ENCODE peak calls at places on chromosomes 12 and 14, in six cellular contexts. G, U, T, X, N and K are unnamed samples.

GRCh38 chr12:129069886-129070285 is 216.6 kb downstream of the GLT1D1 start:
- DNase-seq in G (no peak), U (no peak), T (no peak), X (no peak), N (no peak), K (no peak)

GRCh38 chr12:112198120-112198733 is 72.9 kb downstream of the TRAFD1 start:
- DNase-seq in G (peak), U (peak), T (no peak), X (peak), N (no peak), K (no peak)

GRCh38 chr14:69043598-69044267 is 64.6 kb upstream of the ACTN1 start:
- DNase-seq in G (peak), U (peak), T (no peak), X (peak), N (no peak), K (peak)

GRCh38 chr14:61512026-61512425 is 183.3 kb upstream of the HIF1A start:
- DNase-seq in G (no peak), U (peak), T (no peak), X (no peak), N (no peak), K (no peak)

GRCh38 chr12:132395908-132396305 is 66.5 kb upstream of the GALNT9 start:
- DNase-seq in G (no peak), U (no peak), T (no peak), X (no peak), N (peak), K (no peak)

GRCh38 chr12:103397536-103397935 is 98.2 kb downstream of the C12orf42 start:
- DNase-seq in G (no peak), U (peak), T (no peak), X (no peak), N (no peak), K (no peak)

GRCh38 chr14:64708148-64709004 is 4.2 kb downstream of the PLEKHG3 start:
- DNase-seq in G (peak), U (peak), T (no peak), X (peak), N (no peak), K (peak)

GRCh38 chr14:38524636-38525403 is 268.9 kb upstream of the CLEC14A start:
- DNase-seq in G (no peak), U (no peak), T (no peak), X (no peak), N (no peak), K (no peak)

GRCh38 chr12:88153959-88154358 is 11.9 kb downstream of the TMTC3 start:
- DNase-seq in G (no peak), U (peak), T (no peak), X (peak), N (no peak), K (no peak)

GRCh38 chr12:18895946-18896345 is 158.0 kb downstream of the CAPZA3 start:
- DNase-seq in G (no peak), U (no peak), T (no peak), X (no peak), N (peak), K (no peak)

GRCh38 chr12:131559517-131560516 is 151.1 kb upstream of the SFSWAP start:
- DNase-seq in G (no peak), U (no peak), T (no peak), X (no peak), N (no peak), K (peak)

GRCh38 chr14:73739899-73740685 is 25.9 kb upstream of the PNMA1 start:
- DNase-seq in G (no peak), U (no peak), T (no peak), X (no peak), N (no peak), K (no peak)

GRCh38 chr12:8609061-8609570 is 3.5 kb downstream of the AICDA start:
- DNase-seq in G (peak), U (peak), T (no peak), X (peak), N (no peak), K (no peak)

GRCh38 chr12:104747330-104747729 is 210.8 kb downstream of the SLC41A2 start:
- DNase-seq in G (no peak), U (no peak), T (no peak), X (no peak), N (no peak), K (no peak)

GRCh38 chr12:1592444-1593231 is 1.7 kb downstream of the FBXL14 start:
- DNase-seq in G (peak), U (peak), T (no peak), X (peak), N (peak), K (no peak)

GRCh38 chr12:2691340-2692111 is 103.2 kb upstream of the FKBP4 start:
- DNase-seq in G (no peak), U (peak), T (no peak), X (no peak), N (no peak), K (no peak)

GRCh38 chr14:103618999-103619398 is 10.0 kb upstream of the KLC1 start:
- DNase-seq in G (no peak), U (peak), T (no peak), X (peak), N (no peak), K (no peak)

GRCh38 chr12:132157733-132158409 is 13.6 kb downstream of the NOC4L start:
- DNase-seq in G (no peak), U (no peak), T (no peak), X (no peak), N (no peak), K (no peak)

GRCh38 chr14:29716150-29716549 is 211.5 kb downstream of the PRKD1 start:
- DNase-seq in G (peak), U (no peak), T (no peak), X (peak), N (no peak), K (no peak)

GRCh38 chr14:103616635-103617300 is 12.2 kb upstream of the KLC1 start:
- DNase-seq in G (no peak), U (no peak), T (no peak), X (no peak), N (no peak), K (no peak)

GRCh38 chr12:109726511-109727038 is 12.9 kb downstream of the FAM222A start:
- DNase-seq in G (peak), U (no peak), T (no peak), X (no peak), N (peak), K (no peak)

GRCh38 chr12:107536613-107537012 is 149.0 kb upstream of the PWP1 start:
- DNase-seq in G (no peak), U (no peak), T (no peak), X (peak), N (no peak), K (no peak)

DNA sequence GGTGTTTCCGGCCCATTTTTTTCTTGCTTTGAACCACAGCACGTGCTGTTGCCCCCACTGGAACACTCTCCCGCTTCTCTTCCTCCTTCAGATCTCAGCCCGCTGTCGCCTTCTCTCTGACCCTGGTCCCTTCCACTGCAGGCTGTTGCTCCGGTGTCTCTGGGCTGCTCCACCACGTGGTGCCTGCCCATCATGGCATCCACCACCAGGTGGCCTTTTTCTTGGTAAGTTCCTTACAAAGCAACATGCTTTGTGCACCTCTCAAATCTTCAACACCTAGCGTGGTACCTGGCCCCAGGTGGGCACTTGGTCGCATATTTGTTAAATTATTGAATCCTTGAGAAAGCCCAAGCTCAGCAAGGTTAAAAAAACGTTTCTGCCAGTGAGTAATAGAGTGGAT is 19.1 kb downstream of the TUNAR start:
- DNase-seq in G (no peak), U (no peak), T (no peak), X (no peak), N (no peak), K (no peak)
- TF ChIP-seq CTCF in G (no peak), U (peak), T (no peak), X (peak), N (peak), K (no peak)

GRCh38 chr14:21103710-21104447 is 3.0 kb downstream of the TMEM253 start:
- DNase-seq in G (peak), U (peak), T (peak), X (peak), N (peak), K (peak)
- H3K4me3 ChIP-seq in G (peak), U (peak), T (peak), X (peak), N (peak), K (peak)

GRCh38 chr12:57176139-57176477 is 28.7 kb upstream of the LRP1-AS start:
- DNase-seq in G (no peak), U (no peak), T (no peak), X (no peak), N (no peak), K (no peak)
- TF ChIP-seq CTCF in G (no peak), U (no peak), T (no peak), X (no peak), N (no peak), K (peak)

GRCh38 chr14:67964391-67964812 is 144.8 kb downstream of the RAD51B start:
- DNase-seq in G (no peak), U (peak), T (no peak), X (peak), N (no peak), K (no peak)
- H3K4me3 ChIP-seq in G (no peak), U (no peak), T (peak), X (peak), N (no peak), K (peak)

GRCh38 chr12:113221181-113221996 is at the start of gene TPCN1:
- DNase-seq in G (peak), U (peak), T (peak), X (peak), N (peak), K (peak)
- TF ChIP-seq CTCF in G (no peak), U (no peak), T (no peak), X (peak), N (peak), K (no peak)

DNA sequence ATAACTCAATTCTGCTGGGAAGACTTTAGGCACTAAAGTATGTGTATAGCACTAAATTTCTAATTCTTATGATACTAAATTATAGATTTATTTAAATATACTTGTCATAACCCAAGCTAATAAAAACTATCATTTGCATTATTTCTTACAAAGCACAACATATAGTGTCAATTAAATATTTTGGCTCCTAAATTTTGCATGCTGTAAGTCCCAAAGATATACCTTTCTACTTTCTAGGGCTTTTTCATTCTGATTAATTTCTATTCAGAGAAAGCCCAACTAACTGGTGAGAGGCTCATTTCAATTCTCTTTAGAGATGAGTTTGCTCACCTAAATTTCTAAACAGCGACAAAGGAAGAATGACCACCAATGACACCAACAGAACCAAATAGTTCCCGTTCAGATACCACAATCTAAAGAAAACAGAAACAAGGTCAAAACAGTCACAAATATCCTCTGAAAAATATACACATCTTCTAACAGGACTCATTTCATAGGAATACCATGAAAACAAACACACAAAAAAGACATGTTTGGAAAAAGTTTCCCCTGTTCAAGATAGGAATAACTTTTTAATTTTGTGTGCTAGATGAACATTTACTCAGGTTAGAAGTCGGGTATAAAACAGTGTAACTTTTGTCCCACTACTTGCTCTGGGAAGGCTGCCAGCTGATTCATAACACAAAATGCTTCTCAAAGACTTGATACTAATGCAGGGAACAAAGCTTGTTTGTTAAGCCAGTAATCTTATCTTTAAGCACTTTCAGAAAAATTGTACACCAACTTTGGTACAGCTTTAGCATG is 7.6 kb downstream of the SLC38A2 start:
- DNase-seq in G (peak), U (peak), T (peak), X (peak), N (no peak), K (no peak)
- H3K4me3 ChIP-seq in G (no peak), U (no peak), T (peak), X (no peak), N (no peak), K (peak)

DNA sequence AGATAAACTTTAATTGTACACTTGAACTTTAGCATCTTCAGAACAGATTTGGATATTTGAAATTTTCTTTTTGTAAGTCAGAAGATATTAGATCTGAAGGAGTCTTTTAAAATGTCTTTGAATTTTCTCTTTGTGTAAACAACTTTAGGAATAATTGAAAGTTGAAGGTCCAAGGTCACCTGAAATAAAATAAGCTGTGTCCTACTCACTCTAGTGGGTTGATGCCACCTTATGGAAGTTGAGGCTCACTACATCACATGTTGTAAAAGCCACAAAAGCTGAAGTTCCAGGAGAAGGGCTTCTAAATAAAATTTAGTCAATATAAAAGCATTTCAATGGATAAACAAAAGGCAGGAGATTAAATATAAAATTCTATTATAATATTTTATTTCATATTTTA is 122.0 kb upstream of the ATXN7L3B start:
- DNase-seq in G (no peak), U (peak), T (no peak), X (peak), N (no peak), K (no peak)
- TF ChIP-seq CTCF in G (peak), U (peak), T (no peak), X (peak), N (peak), K (no peak)